ENCODE peak calls at places on chromosomes 2 and 18, in five cellular contexts. L is upper lobe of right lung, U is T-cell, Q is lower lobe of right lung, T is natural killer cell. M is an unnamed sample.

GRCh38 chr2:235930701-235931100 is 237.5 kb downstream of the GBX2 start:
- ATAC-seq in U (no peak), L (no peak), T (no peak), Q (no peak), M (no peak)

GRCh38 chr18:14924226-14924625 is 176.3 kb downstream of the ANKRD30B start:
- ATAC-seq in Q (no peak), T (no peak), U (no peak), L (no peak), M (no peak)

GRCh38 chr2:148965596-148966431 is 72.7 kb upstream of the LYPD6B start:
- ATAC-seq in Q (peak), L (peak), U (no peak), T (no peak), M (no peak)

GRCh38 chr2:216109962-216110614 is 940 bp downstream of the XRCC5 start:
- ATAC-seq in L (no peak), U (no peak), Q (peak), T (peak), M (no peak)

GRCh38 chr18:54787098-54787497 is 41.2 kb upstream of the RAB27B start:
- ATAC-seq in T (no peak), Q (no peak), U (no peak), L (no peak), M (no peak)

GRCh38 chr2:102735431-102736130 is 26.2 kb upstream of the TMEM182 start:
- ATAC-seq in U (no peak), L (peak), T (peak), Q (peak), M (peak)

GRCh38 chr2:109471656-109472055 is 142.1 kb downstream of the SEPTIN10 start:
- ATAC-seq in T (no peak), Q (no peak), U (no peak), L (no peak), M (no peak)

GRCh38 chr2:98794214-98794810 is 63.4 kb upstream of the MGAT4A start:
- ATAC-seq in L (no peak), Q (peak), T (no peak), U (no peak), M (no peak)

GRCh38 chr2:216392945-216393840 is 19.1 kb upstream of the SMARCAL1 start:
- ATAC-seq in L (no peak), U (no peak), T (no peak), Q (no peak), M (no peak)

M was measured in esophagus mucosa.